ENCODE peak calls at places on chromosomes 1 and 21, in five cellular contexts. One of them, this sample, is unnamed.

GRCh38 chr21:17451364-17451869 is 61.4 kb upstream of the CXADR start:
- DNase-seq in H9: no peak
- DNase-seq in HS-27A: no peak
- DNase-seq in pancreas: no peak
- DNase-seq in stimulated activated CD4-positive, alpha-beta T cell treated with anti-CD3 and anti-CD28 coated beads, Interleukin-2, amount 100 ng/mL, for 48 hours: no peak
- DNase-seq in this sample: no peak

GRCh38 chr1:172813330-172813729 is 154.4 kb downstream of the FASLG start:
- DNase-seq in H9: no peak
- DNase-seq in pancreas: no peak
- DNase-seq in HS-27A: no peak
- DNase-seq in stimulated activated CD4-positive, alpha-beta T cell treated with anti-CD3 and anti-CD28 coated beads, Interleukin-2, amount 100 ng/mL, for 48 hours: no peak
- DNase-seq in this sample: no peak

GRCh38 chr1:76868916-76869315 is 1.6 kb downstream of the ST6GALNAC5 start:
- DNase-seq in H9: peak
- DNase-seq in pancreas: no peak
- DNase-seq in stimulated activated CD4-positive, alpha-beta T cell treated with anti-CD3 and anti-CD28 coated beads, Interleukin-2, amount 100 ng/mL, for 48 hours: no peak
- DNase-seq in HS-27A: no peak
- DNase-seq in this sample: no peak

GRCh38 chr1:201016211-201016651 is 7.3 kb downstream of the KIF21B start:
- DNase-seq in stimulated activated CD4-positive, alpha-beta T cell treated with anti-CD3 and anti-CD28 coated beads, Interleukin-2, amount 100 ng/mL, for 48 hours: no peak
- DNase-seq in pancreas: no peak
- DNase-seq in HS-27A: no peak
- DNase-seq in H9: no peak
- DNase-seq in this sample: peak

GRCh38 chr1:156439036-156439435 is 61.5 kb downstream of the MEF2D start:
- DNase-seq in H9: no peak
- DNase-seq in pancreas: no peak
- DNase-seq in HS-27A: no peak
- DNase-seq in stimulated activated CD4-positive, alpha-beta T cell treated with anti-CD3 and anti-CD28 coated beads, Interleukin-2, amount 100 ng/mL, for 48 hours: no peak
- DNase-seq in this sample: no peak

GRCh38 chr1:178126261-178126660 is 32.4 kb downstream of the RASAL2 start:
- DNase-seq in HS-27A: no peak
- DNase-seq in H9: no peak
- DNase-seq in stimulated activated CD4-positive, alpha-beta T cell treated with anti-CD3 and anti-CD28 coated beads, Interleukin-2, amount 100 ng/mL, for 48 hours: no peak
- DNase-seq in pancreas: no peak
- DNase-seq in this sample: no peak

GRCh38 chr1:59199147-59199546 is 97.7 kb upstream of the FGGY start:
- DNase-seq in HS-27A: no peak
- DNase-seq in pancreas: no peak
- DNase-seq in H9: no peak
- DNase-seq in stimulated activated CD4-positive, alpha-beta T cell treated with anti-CD3 and anti-CD28 coated beads, Interleukin-2, amount 100 ng/mL, for 48 hours: no peak
- DNase-seq in this sample: no peak

GRCh38 chr1:18069903-18070302 is 37.7 kb upstream of the IGSF21 start:
- DNase-seq in pancreas: no peak
- DNase-seq in HS-27A: no peak
- DNase-seq in H9: no peak
- DNase-seq in stimulated activated CD4-positive, alpha-beta T cell treated with anti-CD3 and anti-CD28 coated beads, Interleukin-2, amount 100 ng/mL, for 48 hours: no peak
- DNase-seq in this sample: no peak

GRCh38 chr1:9169601-9170137 is 40.8 kb upstream of the GPR157 start:
- DNase-seq in pancreas: no peak
- DNase-seq in stimulated activated CD4-positive, alpha-beta T cell treated with anti-CD3 and anti-CD28 coated beads, Interleukin-2, amount 100 ng/mL, for 48 hours: no peak
- DNase-seq in HS-27A: no peak
- DNase-seq in H9: no peak
- DNase-seq in this sample: no peak

GRCh38 chr1:28915036-28915895 is 897 bp downstream of the EPB41 start:
- DNase-seq in HS-27A: no peak
- DNase-seq in H9: peak
- DNase-seq in pancreas: no peak
- DNase-seq in stimulated activated CD4-positive, alpha-beta T cell treated with anti-CD3 and anti-CD28 coated beads, Interleukin-2, amount 100 ng/mL, for 48 hours: no peak
- DNase-seq in this sample: peak

GRCh38 chr1:242477944-242478343 is 46.6 kb downstream of the PLD5 start:
- DNase-seq in stimulated activated CD4-positive, alpha-beta T cell treated with anti-CD3 and anti-CD28 coated beads, Interleukin-2, amount 100 ng/mL, for 48 hours: no peak
- DNase-seq in HS-27A: no peak
- DNase-seq in H9: no peak
- DNase-seq in pancreas: no peak
- DNase-seq in this sample: no peak

GRCh38 chr1:226988337-226988672 is 48.2 kb downstream of the COQ8A start:
- DNase-seq in H9: no peak
- DNase-seq in stimulated activated CD4-positive, alpha-beta T cell treated with anti-CD3 and anti-CD28 coated beads, Interleukin-2, amount 100 ng/mL, for 48 hours: no peak
- DNase-seq in pancreas: no peak
- DNase-seq in HS-27A: no peak
- DNase-seq in this sample: peak

GRCh38 chr1:99704356-99704816 is 58.5 kb downstream of the PALMD start:
- DNase-seq in H9: no peak
- DNase-seq in HS-27A: no peak
- DNase-seq in stimulated activated CD4-positive, alpha-beta T cell treated with anti-CD3 and anti-CD28 coated beads, Interleukin-2, amount 100 ng/mL, for 48 hours: no peak
- DNase-seq in pancreas: no peak
- DNase-seq in this sample: no peak

GRCh38 chr1:17880429-17880828 is 125.3 kb downstream of the ACTL8 start:
- DNase-seq in H9: no peak
- DNase-seq in HS-27A: no peak
- DNase-seq in pancreas: no peak
- DNase-seq in stimulated activated CD4-positive, alpha-beta T cell treated with anti-CD3 and anti-CD28 coated beads, Interleukin-2, amount 100 ng/mL, for 48 hours: no peak
- DNase-seq in this sample: no peak

GRCh38 chr1:41545996-41546938 is 61.8 kb upstream of the EDN2 start:
- DNase-seq in HS-27A: no peak
- DNase-seq in pancreas: no peak
- DNase-seq in stimulated activated CD4-positive, alpha-beta T cell treated with anti-CD3 and anti-CD28 coated beads, Interleukin-2, amount 100 ng/mL, for 48 hours: no peak
- DNase-seq in H9: no peak
- DNase-seq in this sample: no peak

GRCh38 chr1:115098979-115099692 is 9.8 kb upstream of the TSPAN2 start:
- DNase-seq in HS-27A: no peak
- DNase-seq in H9: no peak
- DNase-seq in pancreas: no peak
- DNase-seq in stimulated activated CD4-positive, alpha-beta T cell treated with anti-CD3 and anti-CD28 coated beads, Interleukin-2, amount 100 ng/mL, for 48 hours: peak
- DNase-seq in this sample: no peak

GRCh38 chr1:155167166-155168104 is 5.7 kb downstream of the KRTCAP2 start:
- DNase-seq in pancreas: peak
- DNase-seq in HS-27A: peak
- DNase-seq in stimulated activated CD4-positive, alpha-beta T cell treated with anti-CD3 and anti-CD28 coated beads, Interleukin-2, amount 100 ng/mL, for 48 hours: peak
- DNase-seq in H9: peak
- DNase-seq in this sample: peak

GRCh38 chr1:203099760-203100159 is 13.9 kb upstream of the MYOG start:
- DNase-seq in HS-27A: no peak
- DNase-seq in H9: no peak
- DNase-seq in pancreas: no peak
- DNase-seq in stimulated activated CD4-positive, alpha-beta T cell treated with anti-CD3 and anti-CD28 coated beads, Interleukin-2, amount 100 ng/mL, for 48 hours: no peak
- DNase-seq in this sample: no peak

GRCh38 chr1:112713466-112714312 is 1.4 kb downstream of the PPM1J start:
- DNase-seq in pancreas: peak
- DNase-seq in H9: peak
- DNase-seq in stimulated activated CD4-positive, alpha-beta T cell treated with anti-CD3 and anti-CD28 coated beads, Interleukin-2, amount 100 ng/mL, for 48 hours: no peak
- DNase-seq in HS-27A: no peak
- DNase-seq in this sample: no peak

GRCh38 chr1:168419746-168420145 is 124.1 kb downstream of the XCL2 start:
- DNase-seq in stimulated activated CD4-positive, alpha-beta T cell treated with anti-CD3 and anti-CD28 coated beads, Interleukin-2, amount 100 ng/mL, for 48 hours: no peak
- DNase-seq in H9: no peak
- DNase-seq in pancreas: no peak
- DNase-seq in HS-27A: no peak
- DNase-seq in this sample: no peak

GRCh38 chr21:45203983-45204382 is 83.7 kb downstream of the POFUT2 start:
- DNase-seq in H9: no peak
- DNase-seq in HS-27A: no peak
- DNase-seq in stimulated activated CD4-positive, alpha-beta T cell treated with anti-CD3 and anti-CD28 coated beads, Interleukin-2, amount 100 ng/mL, for 48 hours: no peak
- DNase-seq in pancreas: no peak
- DNase-seq in this sample: no peak

GRCh38 chr1:43072314-43072713 is 99.8 kb downstream of the EBNA1BP2 start:
- DNase-seq in H9: no peak
- DNase-seq in pancreas: no peak
- DNase-seq in HS-27A: no peak
- DNase-seq in stimulated activated CD4-positive, alpha-beta T cell treated with anti-CD3 and anti-CD28 coated beads, Interleukin-2, amount 100 ng/mL, for 48 hours: no peak
- DNase-seq in this sample: no peak

GRCh38 chr1:99438656-99439055 is 174.4 kb downstream of the PLPPR4 start:
- DNase-seq in stimulated activated CD4-positive, alpha-beta T cell treated with anti-CD3 and anti-CD28 coated beads, Interleukin-2, amount 100 ng/mL, for 48 hours: no peak
- DNase-seq in pancreas: no peak
- DNase-seq in H9: no peak
- DNase-seq in HS-27A: no peak
- DNase-seq in this sample: no peak

GRCh38 chr1:233549404-233549803 is 64.5 kb upstream of the KCNK1 start:
- DNase-seq in stimulated activated CD4-positive, alpha-beta T cell treated with anti-CD3 and anti-CD28 coated beads, Interleukin-2, amount 100 ng/mL, for 48 hours: no peak
- DNase-seq in H9: no peak
- DNase-seq in pancreas: no peak
- DNase-seq in HS-27A: no peak
- DNase-seq in this sample: no peak

GRCh38 chr1:178461676-178462075 is 35.1 kb downstream of the CLEC20A start:
- DNase-seq in pancreas: no peak
- DNase-seq in H9: no peak
- DNase-seq in HS-27A: no peak
- DNase-seq in stimulated activated CD4-positive, alpha-beta T cell treated with anti-CD3 and anti-CD28 coated beads, Interleukin-2, amount 100 ng/mL, for 48 hours: no peak
- DNase-seq in this sample: no peak

GRCh38 chr1:19066248-19066873 is 109.9 kb upstream of the IFFO2 start:
- DNase-seq in H9: no peak
- DNase-seq in stimulated activated CD4-positive, alpha-beta T cell treated with anti-CD3 and anti-CD28 coated beads, Interleukin-2, amount 100 ng/mL, for 48 hours: no peak
- DNase-seq in HS-27A: no peak
- DNase-seq in pancreas: no peak
- DNase-seq in this sample: no peak

GRCh38 chr1:114379987-114380386 is 131.0 kb downstream of the TRIM33 start:
- DNase-seq in stimulated activated CD4-positive, alpha-beta T cell treated with anti-CD3 and anti-CD28 coated beads, Interleukin-2, amount 100 ng/mL, for 48 hours: no peak
- DNase-seq in H9: no peak
- DNase-seq in HS-27A: no peak
- DNase-seq in pancreas: no peak
- DNase-seq in this sample: no peak

GRCh38 chr1:187871177-187871576 is 1042.4 kb downstream of the PLA2G4A start:
- DNase-seq in stimulated activated CD4-positive, alpha-beta T cell treated with anti-CD3 and anti-CD28 coated beads, Interleukin-2, amount 100 ng/mL, for 48 hours: no peak
- DNase-seq in HS-27A: no peak
- DNase-seq in H9: no peak
- DNase-seq in pancreas: no peak
- DNase-seq in this sample: no peak

GRCh38 chr1:186094170-186094569 is 280.9 kb downstream of the TPR start:
- DNase-seq in HS-27A: peak
- DNase-seq in stimulated activated CD4-positive, alpha-beta T cell treated with anti-CD3 and anti-CD28 coated beads, Interleukin-2, amount 100 ng/mL, for 48 hours: no peak
- DNase-seq in pancreas: no peak
- DNase-seq in H9: no peak
- DNase-seq in this sample: no peak

GRCh38 chr1:17239420-17239819 is 9.5 kb upstream of the PADI3 start:
- DNase-seq in HS-27A: peak
- DNase-seq in pancreas: peak
- DNase-seq in H9: peak
- DNase-seq in stimulated activated CD4-positive, alpha-beta T cell treated with anti-CD3 and anti-CD28 coated beads, Interleukin-2, amount 100 ng/mL, for 48 hours: peak
- DNase-seq in this sample: peak

GRCh38 chr1:72284398-72285073 is 2.2 kb upstream of the NEGR1 start:
- DNase-seq in H9: peak
- DNase-seq in pancreas: no peak
- DNase-seq in HS-27A: peak
- DNase-seq in stimulated activated CD4-positive, alpha-beta T cell treated with anti-CD3 and anti-CD28 coated beads, Interleukin-2, amount 100 ng/mL, for 48 hours: no peak
- DNase-seq in this sample: peak

GRCh38 chr1:248714248-248714647 is 11.7 kb upstream of the OR14I1 start:
- DNase-seq in H9: no peak
- DNase-seq in pancreas: no peak
- DNase-seq in HS-27A: no peak
- DNase-seq in stimulated activated CD4-positive, alpha-beta T cell treated with anti-CD3 and anti-CD28 coated beads, Interleukin-2, amount 100 ng/mL, for 48 hours: no peak
- DNase-seq in this sample: no peak

GRCh38 chr1:151184211-151184610 is 5.8 kb downstream of the VPS72 start:
- DNase-seq in stimulated activated CD4-positive, alpha-beta T cell treated with anti-CD3 and anti-CD28 coated beads, Interleukin-2, amount 100 ng/mL, for 48 hours: no peak
- DNase-seq in HS-27A: no peak
- DNase-seq in pancreas: no peak
- DNase-seq in H9: no peak
- DNase-seq in this sample: no peak

GRCh38 chr1:209416009-209416408 is 167.5 kb upstream of the CAMK1G start:
- DNase-seq in H9: no peak
- DNase-seq in pancreas: no peak
- DNase-seq in stimulated activated CD4-positive, alpha-beta T cell treated with anti-CD3 and anti-CD28 coated beads, Interleukin-2, amount 100 ng/mL, for 48 hours: no peak
- DNase-seq in HS-27A: no peak
- DNase-seq in this sample: no peak

GRCh38 chr1:85450832-85451231 is 14.1 kb downstream of the DDAH1 start:
- DNase-seq in stimulated activated CD4-positive, alpha-beta T cell treated with anti-CD3 and anti-CD28 coated beads, Interleukin-2, amount 100 ng/mL, for 48 hours: no peak
- DNase-seq in pancreas: no peak
- DNase-seq in H9: no peak
- DNase-seq in HS-27A: peak
- DNase-seq in this sample: no peak

GRCh38 chr1:25460020-25460419 is 29.3 kb downstream of the MACO1 start:
- DNase-seq in HS-27A: no peak
- DNase-seq in H9: no peak
- DNase-seq in stimulated activated CD4-positive, alpha-beta T cell treated with anti-CD3 and anti-CD28 coated beads, Interleukin-2, amount 100 ng/mL, for 48 hours: no peak
- DNase-seq in pancreas: no peak
- DNase-seq in this sample: no peak

GRCh38 chr21:26686278-26686677 is 113.2 kb upstream of the CYYR1 start:
- DNase-seq in stimulated activated CD4-positive, alpha-beta T cell treated with anti-CD3 and anti-CD28 coated beads, Interleukin-2, amount 100 ng/mL, for 48 hours: peak
- DNase-seq in pancreas: no peak
- DNase-seq in HS-27A: peak
- DNase-seq in H9: peak
- DNase-seq in this sample: no peak

GRCh38 chr1:181508486-181509165 is 25.3 kb downstream of the CACNA1E start:
- DNase-seq in HS-27A: no peak
- DNase-seq in H9: no peak
- DNase-seq in stimulated activated CD4-positive, alpha-beta T cell treated with anti-CD3 and anti-CD28 coated beads, Interleukin-2, amount 100 ng/mL, for 48 hours: no peak
- DNase-seq in pancreas: no peak
- DNase-seq in this sample: no peak

GRCh38 chr1:84889437-84889836 is 3.6 kb downstream of the LPAR3 start:
- DNase-seq in pancreas: no peak
- DNase-seq in HS-27A: no peak
- DNase-seq in H9: no peak
- DNase-seq in stimulated activated CD4-positive, alpha-beta T cell treated with anti-CD3 and anti-CD28 coated beads, Interleukin-2, amount 100 ng/mL, for 48 hours: no peak
- DNase-seq in this sample: no peak

GRCh38 chr1:99535470-99536164 is 110.3 kb upstream of the PALMD start:
- DNase-seq in pancreas: no peak
- DNase-seq in H9: no peak
- DNase-seq in stimulated activated CD4-positive, alpha-beta T cell treated with anti-CD3 and anti-CD28 coated beads, Interleukin-2, amount 100 ng/mL, for 48 hours: no peak
- DNase-seq in HS-27A: no peak
- DNase-seq in this sample: no peak